ENCODE peak calls at places on chromosomes 2 and 18, in four cellular contexts. One of them, this sample, is unnamed.

GRCh38 chr2:30417253-30417652 is 29.8 kb upstream of the LCLAT1 start:
- DNase-seq in T-helper 17 cell: no peak
- DNase-seq in naive thymus-derived CD8-positive, alpha-beta T cell: no peak
- DNase-seq in WERI-Rb-1: no peak
- DNase-seq in this sample: peak; percentile 79

GRCh38 chr2:52880872-52881271 is 886.7 kb upstream of the CHAC2 start:
- DNase-seq in T-helper 17 cell: no peak
- DNase-seq in naive thymus-derived CD8-positive, alpha-beta T cell: no peak
- DNase-seq in WERI-Rb-1: no peak
- DNase-seq in this sample: no peak

GRCh38 chr2:11562011-11562410 is 28.2 kb downstream of the GREB1 start:
- DNase-seq in T-helper 17 cell: no peak
- DNase-seq in naive thymus-derived CD8-positive, alpha-beta T cell: no peak
- DNase-seq in WERI-Rb-1: no peak
- DNase-seq in this sample: peak; percentile 9

GRCh38 chr18:23134780-23135678 is at the start of gene CABLES1:
- DNase-seq in T-helper 17 cell: no peak
- DNase-seq in naive thymus-derived CD8-positive, alpha-beta T cell: peak; percentile 9
- DNase-seq in WERI-Rb-1: peak; percentile 75
- DNase-seq in this sample: peak; percentile 68

GRCh38 chr2:117704818-117705217 is 109.7 kb upstream of the DDX18 start:
- DNase-seq in T-helper 17 cell: no peak
- DNase-seq in naive thymus-derived CD8-positive, alpha-beta T cell: no peak
- DNase-seq in WERI-Rb-1: no peak
- DNase-seq in this sample: no peak

GRCh38 chr2:53632714-53633113 is 134.9 kb upstream of the CHAC2 start:
- DNase-seq in T-helper 17 cell: no peak
- DNase-seq in naive thymus-derived CD8-positive, alpha-beta T cell: no peak
- DNase-seq in WERI-Rb-1: no peak
- DNase-seq in this sample: no peak

GRCh38 chr2:222133897-222134296 is 164.9 kb downstream of the PAX3 start:
- DNase-seq in T-helper 17 cell: no peak
- DNase-seq in naive thymus-derived CD8-positive, alpha-beta T cell: no peak
- DNase-seq in WERI-Rb-1: no peak
- DNase-seq in this sample: no peak

GRCh38 chr2:219946021-219946420 is 318.6 kb downstream of the SLC4A3 start:
- DNase-seq in T-helper 17 cell: no peak
- DNase-seq in naive thymus-derived CD8-positive, alpha-beta T cell: no peak
- DNase-seq in WERI-Rb-1: no peak
- DNase-seq in this sample: no peak

GRCh38 chr2:98917031-98917459 is 19.0 kb downstream of the CRACDL start:
- DNase-seq in T-helper 17 cell: no peak
- DNase-seq in naive thymus-derived CD8-positive, alpha-beta T cell: no peak
- DNase-seq in WERI-Rb-1: no peak
- DNase-seq in this sample: no peak

GRCh38 chr2:191488135-191488534 is 189.8 kb upstream of the NABP1 start:
- DNase-seq in T-helper 17 cell: no peak
- DNase-seq in naive thymus-derived CD8-positive, alpha-beta T cell: no peak
- DNase-seq in WERI-Rb-1: no peak
- DNase-seq in this sample: no peak

GRCh38 chr2:26477126-26477910 is 606 bp downstream of the OTOF start:
- DNase-seq in T-helper 17 cell: no peak
- DNase-seq in naive thymus-derived CD8-positive, alpha-beta T cell: no peak
- DNase-seq in WERI-Rb-1: no peak
- DNase-seq in this sample: no peak

GRCh38 chr18:57715671-57716070 is 87.4 kb downstream of the ATP8B1 start:
- DNase-seq in T-helper 17 cell: no peak
- DNase-seq in naive thymus-derived CD8-positive, alpha-beta T cell: no peak
- DNase-seq in WERI-Rb-1: no peak
- DNase-seq in this sample: no peak

GRCh38 chr2:84963323-84963691 is 7.7 kb upstream of the KCMF1 start:
- DNase-seq in T-helper 17 cell: no peak
- DNase-seq in naive thymus-derived CD8-positive, alpha-beta T cell: no peak
- DNase-seq in WERI-Rb-1: no peak
- DNase-seq in this sample: no peak

GRCh38 chr2:47035615-47036488 is 119.3 kb downstream of the STPG4 start:
- DNase-seq in T-helper 17 cell: no peak
- DNase-seq in naive thymus-derived CD8-positive, alpha-beta T cell: no peak
- DNase-seq in WERI-Rb-1: peak; percentile 55
- DNase-seq in this sample: no peak

GRCh38 chr2:234673961-234674759 is 177.3 kb upstream of the ARL4C start:
- DNase-seq in T-helper 17 cell: no peak
- DNase-seq in naive thymus-derived CD8-positive, alpha-beta T cell: no peak
- DNase-seq in WERI-Rb-1: no peak
- DNase-seq in this sample: no peak

GRCh38 chr2:196520610-196521009 is 118.9 kb upstream of the CCDC150 start:
- DNase-seq in T-helper 17 cell: no peak
- DNase-seq in naive thymus-derived CD8-positive, alpha-beta T cell: no peak
- DNase-seq in WERI-Rb-1: no peak
- DNase-seq in this sample: no peak

GRCh38 chr18:49031511-49032188 is 80.9 kb upstream of the SMAD7 start:
- DNase-seq in T-helper 17 cell: no peak
- DNase-seq in naive thymus-derived CD8-positive, alpha-beta T cell: peak; percentile 13
- DNase-seq in WERI-Rb-1: no peak
- DNase-seq in this sample: no peak

GRCh38 chr2:216572582-216573578 is 60.3 kb upstream of the IGFBP2 start:
- DNase-seq in T-helper 17 cell: no peak
- DNase-seq in naive thymus-derived CD8-positive, alpha-beta T cell: no peak
- DNase-seq in WERI-Rb-1: no peak
- DNase-seq in this sample: peak; percentile 89

This sample was measured in uterus.